ENCODE peak calls at places on chromosomes 13 and 19, in nine cellular contexts. F is astrocyte of the cerebellum, Y is T-helper 2 cell, J is naive B cell, B is WERI-Rb-1, T is GM06990, G is tibial artery, U is C1 segment of cervical spinal cord, Q is Right ventricle myocardium superior. S is an unnamed sample.

GRCh38 chr19:28023064-28023463 is 1189.9 kb downstream of the UQCRFS1 start:
- DNase-seq in F (peak), Y (no peak), G (no peak), Q (no peak), J (no peak), B (no peak), U (no peak), T (no peak), S (no peak)

GRCh38 chr13:71525004-71525403 is 342.0 kb downstream of the DACH1 start:
- DNase-seq in U (no peak), Y (no peak), G (no peak), Q (no peak), J (no peak), B (no peak), T (no peak), F (no peak), S (no peak)

GRCh38 chr13:26942184-26942583 is 181.6 kb upstream of the GPR12 start:
- DNase-seq in J (no peak), F (no peak), T (no peak), B (peak), Y (no peak), U (no peak), G (no peak), Q (no peak), S (no peak)

GRCh38 chr13:50484472-50485113 is 358.9 kb downstream of the DLEU7 start:
- DNase-seq in J (no peak), T (no peak), Q (no peak), U (peak), F (no peak), Y (no peak), B (no peak), G (no peak), S (no peak)

GRCh38 chr13:26247608-26248007 is 6.3 kb upstream of the CDK8 start:
- DNase-seq in G (no peak), J (no peak), U (no peak), B (no peak), T (no peak), F (no peak), Y (no peak), Q (no peak), S (no peak)

GRCh38 chr13:112885782-112886268 is 83.2 kb upstream of the MCF2L start:
- DNase-seq in G (peak), T (no peak), B (peak), U (no peak), J (no peak), Q (peak), Y (no peak), F (peak), S (peak)

GRCh38 chr13:112846411-112847115 is 122.5 kb upstream of the MCF2L start:
- DNase-seq in G (no peak), U (no peak), B (no peak), J (no peak), Q (no peak), F (no peak), T (no peak), Y (no peak), S (no peak)

GRCh38 chr19:5534787-5535586 is 32.8 kb downstream of the TINCR start:
- DNase-seq in Y (no peak), T (no peak), B (peak), F (no peak), J (no peak), Q (no peak), G (no peak), U (no peak), S (no peak)

GRCh38 chr19:58562126-58563033 is 4.0 kb upstream of the UBE2M start:
- DNase-seq in B (peak), F (no peak), Q (no peak), J (no peak), Y (peak), U (no peak), T (peak), G (peak), S (no peak)

GRCh38 chr19:10104665-10105221 is 1.4 kb upstream of the PPAN start:
- DNase-seq in U (no peak), Y (peak), F (no peak), Q (no peak), T (peak), J (peak), B (no peak), G (no peak), S (no peak)

GRCh38 chr13:104779311-104779710 is 1713.1 kb upstream of the SLC10A2 start:
- DNase-seq in G (no peak), J (no peak), Q (no peak), T (no peak), Y (no peak), U (no peak), F (peak), B (no peak), S (no peak)

GRCh38 chr19:6099633-6100032 is 10.7 kb downstream of the RFX2 start:
- DNase-seq in B (peak), U (no peak), J (no peak), Q (no peak), Y (no peak), F (no peak), G (peak), T (no peak), S (no peak)

GRCh38 chr13:112532837-112533745 is 54.9 kb downstream of the TUBGCP3 start:
- DNase-seq in G (no peak), Y (peak), F (no peak), T (no peak), U (no peak), B (no peak), Q (no peak), J (no peak), S (no peak)

GRCh38 chr19:42048992-42049391 is 21.0 kb downstream of the GRIK5 start:
- DNase-seq in Q (no peak), T (no peak), U (no peak), Y (peak), F (no peak), G (no peak), J (no peak), B (no peak), S (no peak)

GRCh38 chr13:48333976-48334375 is 30.4 kb downstream of the RB1 start:
- DNase-seq in Q (no peak), F (no peak), Y (no peak), J (no peak), U (no peak), B (no peak), G (no peak), T (no peak), S (no peak)

GRCh38 chr19:38679839-38680238 is 32.4 kb downstream of the ACTN4 start:
- DNase-seq in B (no peak), J (no peak), Q (no peak), G (no peak), T (no peak), U (no peak), Y (no peak), F (no peak), S (no peak)

GRCh38 chr19:5903502-5904301 is at the start of gene NDUFA11:
- DNase-seq in T (peak), J (peak), G (peak), B (peak), Q (peak), F (peak), U (peak), Y (peak), S (peak)

GRCh38 chr13:34352958-34353357 is 535.0 kb downstream of the RFC3 start:
- DNase-seq in Y (no peak), U (no peak), J (no peak), F (no peak), Q (no peak), G (no peak), T (no peak), B (no peak), S (no peak)

GRCh38 chr13:31200636-31200970 is 828 bp downstream of the B3GLCT start:
- DNase-seq in J (no peak), F (no peak), B (peak), Q (peak), T (no peak), G (peak), Y (peak), U (no peak), S (peak)

GRCh38 chr13:33281951-33282595 is 3.5 kb downstream of the STARD13 start:
- DNase-seq in B (no peak), G (no peak), F (no peak), T (no peak), J (no peak), U (no peak), Y (no peak), Q (no peak), S (no peak)

GRCh38 chr19:2648528-2648937 is 54.0 kb downstream of the GNG7 start:
- DNase-seq in Q (peak), J (peak), G (no peak), F (peak), Y (peak), B (peak), T (peak), U (peak), S (peak)

GRCh38 chr13:96650301-96650886 is 343.9 kb downstream of the OXGR1 start:
- DNase-seq in G (no peak), U (no peak), Y (no peak), F (peak), Q (no peak), B (no peak), J (no peak), T (no peak), S (no peak)

GRCh38 chr19:51689751-51690358 is 3.3 kb upstream of the SPACA6 start:
- DNase-seq in F (no peak), Y (peak), Q (peak), T (no peak), J (no peak), U (peak), B (peak), G (no peak), S (peak)

GRCh38 chr13:33051632-33052031 is 35.4 kb downstream of the KL start:
- DNase-seq in B (no peak), T (no peak), Q (no peak), J (no peak), U (no peak), Y (no peak), G (no peak), F (no peak), S (no peak)